ENCODE peak calls at places on chromosomes 4 and X, in six cellular contexts. F is GM20000, Q is Calu3, V is choroid plexus epithelial cell, I is breast epithelium, T is WTC11. N is an unnamed sample.
A peak's percentile ranks its signal among the peaks of the same experiment; 100 is the strongest.

GRCh38 chr4:67106846-67107467 is 438.3 kb downstream of the CENPC start:
- DNase-seq in V (peak; percentile 7), F (no peak), Q (no peak), T (no peak), I (no peak), N (peak; percentile 61)

GRCh38 chr4:111027526-111027925 is 404.6 kb upstream of the PITX2 start:
- DNase-seq in Q (no peak), T (no peak), F (no peak), V (peak; percentile 10), I (no peak), N (no peak)

GRCh38 chrX:7116081-7116480 is 31.4 kb upstream of the STS start:
- DNase-seq in I (no peak), Q (no peak), V (no peak), T (no peak), F (no peak), N (no peak)

GRCh38 chrX:126165401-126165720 is 728 bp downstream of the DCAF12L2 start:
- DNase-seq in T (no peak), F (no peak), I (no peak), V (no peak), Q (no peak), N (no peak)

GRCh38 chr4:26263165-26263564 is 57.6 kb upstream of the RBPJ start:
- DNase-seq in I (no peak), Q (no peak), T (peak; percentile 31), V (no peak), F (no peak), N (no peak)

GRCh38 chr4:141497627-141498026 is 138.8 kb upstream of the IL15 start:
- DNase-seq in I (no peak), V (no peak), T (no peak), F (peak; percentile 12), Q (no peak), N (no peak)

GRCh38 chr4:165364452-165365080 is 14.2 kb upstream of the CPE start:
- DNase-seq in V (no peak), Q (no peak), F (no peak), I (no peak), T (no peak), N (no peak)

GRCh38 chr4:54498661-54499111 is 159.1 kb upstream of the KIT start:
- DNase-seq in Q (peak; percentile 1), V (peak; percentile 59), I (no peak), T (no peak), F (no peak), N (no peak)

GRCh38 chr4:158121203-158121586 is 51.6 kb downstream of the GASK1B start:
- DNase-seq in T (no peak), I (no peak), F (no peak), Q (no peak), V (peak; percentile 99), N (no peak)

GRCh38 chr4:7802093-7802726 is 137.5 kb downstream of the AFAP1 start:
- DNase-seq in Q (peak; percentile 77), F (peak; percentile 81), V (peak; percentile 94), I (peak; percentile 77), T (peak; percentile 91), N (peak; percentile 89)

GRCh38 chr4:103982454-103982853 is 262.7 kb upstream of the TACR3 start:
- DNase-seq in T (no peak), I (no peak), F (no peak), Q (no peak), V (no peak), N (no peak)

GRCh38 chr4:10253765-10254164 is 137.2 kb upstream of the WDR1 start:
- DNase-seq in V (no peak), I (no peak), F (no peak), Q (no peak), T (no peak), N (no peak)
- TF ChIP-seq CTCF in V (no peak), I (no peak), F (no peak), Q (no peak), T (no peak), N (no peak)

DNA sequence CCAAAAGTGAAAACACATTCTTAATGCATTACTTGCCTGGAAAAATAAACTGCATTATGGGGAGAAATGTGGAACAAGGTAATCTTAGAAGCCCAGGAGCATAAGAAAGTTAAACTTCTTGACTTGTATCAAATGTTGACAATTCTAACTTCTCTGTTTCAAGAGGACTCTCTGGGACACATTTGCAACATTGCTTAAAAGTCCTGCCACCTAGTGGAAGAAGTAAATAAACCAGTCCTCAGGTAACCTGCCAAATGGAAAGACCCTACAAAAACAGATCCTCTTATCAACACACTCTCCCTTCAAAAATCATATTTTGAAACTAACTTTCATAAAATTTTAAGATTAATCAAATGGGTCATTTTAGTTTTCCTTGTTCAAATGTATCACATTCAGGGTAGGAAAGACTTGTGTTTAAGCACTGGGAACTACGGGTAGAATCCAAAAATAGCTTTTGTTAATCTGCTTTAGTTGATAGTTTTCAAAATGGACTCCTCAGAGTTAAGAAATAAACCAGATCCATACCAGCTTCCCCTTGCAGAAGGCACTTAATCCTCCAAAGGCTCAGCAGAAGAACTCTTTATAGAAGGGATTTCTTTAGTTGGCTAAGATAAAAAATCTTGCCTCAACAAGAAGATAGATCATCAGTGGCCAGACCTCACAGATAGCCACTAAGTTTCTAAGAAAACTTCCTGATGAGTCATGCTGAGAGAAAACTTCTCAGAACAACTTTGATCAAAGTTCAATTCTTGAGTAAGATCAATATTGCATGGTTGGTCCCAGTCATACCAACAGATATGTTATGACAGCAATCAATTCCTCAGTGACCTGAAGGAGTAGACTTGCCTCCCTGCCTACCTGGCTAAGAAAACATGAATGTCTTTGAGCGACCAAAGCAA is 141.7 kb downstream of the HHIP start:
- DNase-seq in T (no peak), V (peak; percentile 72), I (no peak), Q (no peak), F (peak; percentile 43), N (no peak)
- TF ChIP-seq CTCF in T (peak; percentile 52), V (peak; percentile 64), I (peak; percentile 29), Q (no peak), F (peak; percentile 30), N (peak; percentile 65)

GRCh38 chr4:28462766-28463165 is 1602.1 kb downstream of the STIM2 start:
- DNase-seq in I (no peak), V (no peak), T (no peak), F (no peak), Q (no peak), N (no peak)
- TF ChIP-seq CTCF in I (no peak), V (peak; percentile 23), T (no peak), F (no peak), Q (no peak), N (no peak)

GRCh38 chrX:140164383-140164782 is 199.1 kb upstream of the CXorf66 start:
- DNase-seq in Q (no peak), T (no peak), F (no peak), I (no peak), V (no peak), N (no peak)

GRCh38 chrX:140157611-140158010 is 192.3 kb upstream of the CXorf66 start:
- DNase-seq in Q (no peak), T (no peak), F (no peak), I (no peak), V (peak; percentile 58), N (no peak)

GRCh38 chrX:140165849-140166248 is 200.5 kb upstream of the CXorf66 start:
- DNase-seq in V (no peak), I (no peak), T (no peak), F (no peak), Q (no peak), N (no peak)

GRCh38 chrX:140163376-140164159 is 198.2 kb upstream of the CXorf66 start:
- DNase-seq in T (no peak), Q (no peak), F (no peak), I (no peak), V (peak; percentile 26), N (no peak)
- TF ChIP-seq CTCF in T (no peak), Q (no peak), F (no peak), I (no peak), V (no peak), N (no peak)

GRCh38 chrX:148573119-148573518 is 72.7 kb downstream of the AFF2 start:
- DNase-seq in F (no peak), I (no peak), Q (no peak), V (no peak), T (peak; percentile 24), N (peak; percentile 16)
- TF ChIP-seq CTCF in F (no peak), I (no peak), Q (no peak), V (no peak), T (no peak), N (no peak)

GRCh38 chr4:151532001-151532708 is 123.2 kb downstream of the FHIP1A start:
- DNase-seq in Q (no peak), V (no peak), T (no peak), I (no peak), F (no peak), N (no peak)

GRCh38 chr4:151530230-151530629 is 121.3 kb downstream of the FHIP1A start:
- DNase-seq in T (no peak), V (no peak), I (no peak), F (no peak), Q (no peak), N (no peak)

GRCh38 chr4:151527699-151528098 is 118.7 kb downstream of the FHIP1A start:
- DNase-seq in Q (no peak), F (no peak), V (no peak), T (no peak), I (no peak), N (no peak)

GRCh38 chr4:151529187-151529586 is 120.2 kb downstream of the FHIP1A start:
- DNase-seq in Q (no peak), T (no peak), I (no peak), V (no peak), F (no peak), N (no peak)

DNA sequence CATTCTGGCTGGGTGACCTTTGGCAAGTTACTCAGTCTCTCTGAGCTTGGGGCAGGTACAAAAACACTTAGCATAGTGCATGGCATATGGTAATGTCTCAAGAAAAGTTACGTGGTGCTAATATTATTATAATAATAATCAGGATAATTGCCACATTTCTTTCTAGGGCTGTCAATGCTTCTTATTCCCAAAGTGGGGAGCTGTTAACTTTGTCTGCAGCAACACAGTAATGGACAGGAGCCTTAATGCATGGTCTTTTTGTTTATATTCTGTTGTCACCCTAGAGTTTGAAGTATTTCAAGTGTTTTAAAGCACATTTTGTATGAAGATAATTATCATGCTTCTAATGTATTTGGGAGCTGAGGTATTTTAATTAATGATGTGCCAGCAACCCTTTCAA is 121.8 kb downstream of the FHIP1A start:
- DNase-seq in F (no peak), I (no peak), V (no peak), Q (no peak), T (no peak), N (no peak)
- TF ChIP-seq CTCF in F (no peak), I (no peak), V (no peak), Q (no peak), T (no peak), N (no peak)

DNA sequence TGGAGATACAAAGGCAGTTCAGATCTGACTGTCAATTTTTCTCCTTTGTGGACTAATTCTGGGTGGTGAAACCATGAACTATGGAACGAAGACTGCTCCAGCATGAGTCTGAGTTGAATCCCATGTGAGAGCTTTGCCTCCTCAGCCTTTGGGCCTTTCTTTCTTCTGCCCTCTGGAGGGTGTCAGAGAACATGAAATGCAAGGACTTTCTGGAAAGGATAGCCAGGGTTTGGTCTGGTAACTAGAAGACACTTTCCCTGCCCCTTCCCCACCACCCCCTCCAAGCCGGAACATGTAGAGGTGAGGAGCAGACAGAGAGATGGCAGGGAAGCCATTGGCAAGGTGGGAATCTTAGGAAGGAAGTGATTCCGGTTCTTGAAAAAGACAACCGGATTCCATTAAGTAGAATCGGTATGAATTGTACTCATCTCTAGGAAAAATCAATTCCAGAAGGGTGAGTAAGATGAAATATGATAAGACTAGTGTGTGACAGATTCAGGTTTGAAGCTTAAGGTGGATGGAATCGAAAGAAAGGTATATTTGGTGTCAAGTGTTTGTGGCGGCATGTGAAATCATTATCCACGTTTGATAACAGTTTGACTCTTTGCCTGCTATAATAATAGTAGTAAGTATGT is 19.0 kb downstream of the FHL1 start:
- DNase-seq in F (no peak), Q (peak; percentile 9), V (peak; percentile 70), T (no peak), I (no peak), N (no peak)
- TF ChIP-seq CTCF in F (peak; percentile 5), Q (no peak), V (peak; percentile 63), T (no peak), I (no peak), N (no peak)

N was measured in glutamatergic neuron.